ENCODE peak calls at places on chromosome 15, in ten cellular contexts. R is dorsolateral prefrontal cortex; M is activated CD4-positive, alpha-beta T cell treated with anti-CD3 and anti-CD28 coated beads for 36 hours; T is M059J; H is neural crest cell; W is midbrain; J is NCI-H1105 treated with DMSO at 0.1 percent for 48 hours; Z is GM20000; Q is stimulated activated CD4-positive, alpha-beta T cell treated with anti-CD3 and anti-CD28 coated beads, Interleukin-2, amount 100 ng/mL, for 48 hours; F is NCI-H2029. U is an unnamed sample.

GRCh38 chr15:57305009-57305408 is 71.3 kb upstream of the CGNL1 start:
- DNase-seq in Z (no peak), T (no peak), R (no peak), F (no peak), W (no peak), J (no peak), M (no peak), H (no peak), Q (no peak), U (no peak)

GRCh38 chr15:97728791-97729190 is 231.7 kb upstream of the ARRDC4 start:
- DNase-seq in M (no peak), F (no peak), W (peak), R (no peak), H (peak), Z (no peak), Q (no peak), J (no peak), T (no peak), U (no peak)

GRCh38 chr15:48381861-48382260 is 50.6 kb downstream of the DUT start:
- DNase-seq in R (no peak), T (no peak), Z (no peak), M (no peak), Q (no peak), W (no peak), H (no peak), F (no peak), J (no peak), U (no peak)

GRCh38 chr15:42155546-42156265 is 730 bp downstream of the PLA2G4F start:
- DNase-seq in R (no peak), J (no peak), H (no peak), Q (no peak), F (no peak), W (no peak), M (no peak), T (no peak), Z (no peak), U (peak)

GRCh38 chr15:98548172-98548971 is 100.0 kb upstream of the IGF1R start:
- DNase-seq in H (peak), T (peak), Z (no peak), Q (peak), R (peak), W (peak), F (no peak), M (peak), J (peak), U (no peak)

GRCh38 chr15:66098019-66098363 is 155.6 kb downstream of the MEGF11 start:
- DNase-seq in Q (no peak), R (no peak), T (no peak), W (no peak), M (no peak), H (no peak), F (no peak), J (no peak), Z (no peak), U (no peak)

GRCh38 chr15:61295239-61295638 is 66.1 kb upstream of the RORA start:
- DNase-seq in M (no peak), F (no peak), J (no peak), W (no peak), H (no peak), R (no peak), Z (no peak), Q (no peak), T (no peak), U (no peak)

GRCh38 chr15:58504674-58505234 is 73.0 kb downstream of the LIPC start:
- DNase-seq in Q (no peak), H (no peak), Z (no peak), R (no peak), W (no peak), F (no peak), J (no peak), T (no peak), M (no peak), U (no peak)

GRCh38 chr15:48440084-48440483 is 108.9 kb downstream of the DUT start:
- DNase-seq in R (no peak), M (no peak), F (no peak), H (no peak), Q (no peak), W (no peak), Z (no peak), T (no peak), J (no peak), U (no peak)

GRCh38 chr15:73601449-73602425 is 31.5 kb downstream of the NPTN start:
- DNase-seq in M (no peak), Q (no peak), T (peak), Z (no peak), R (peak), W (peak), H (no peak), J (no peak), F (no peak), U (no peak)

GRCh38 chr15:100256985-100257650 is 84.7 kb downstream of the ADAMTS17 start:
- DNase-seq in J (no peak), Z (no peak), R (no peak), Q (no peak), W (no peak), H (no peak), M (no peak), F (no peak), T (no peak), U (no peak)

GRCh38 chr15:57395292-57395691 is 19.0 kb downstream of the CGNL1 start:
- DNase-seq in Q (no peak), Z (no peak), J (no peak), W (peak), R (no peak), H (no peak), T (peak), F (no peak), M (no peak), U (no peak)

GRCh38 chr15:92763459-92763858 is 107.9 kb upstream of the FAM174B start:
- DNase-seq in M (no peak), F (no peak), Q (no peak), J (no peak), H (no peak), Z (peak), T (no peak), W (no peak), R (no peak), U (no peak)

GRCh38 chr15:52290329-52290728 is 5.3 kb downstream of the MYO5C start:
- DNase-seq in R (no peak), Z (peak), H (no peak), W (no peak), F (no peak), Q (no peak), T (no peak), M (no peak), J (no peak), U (no peak)

GRCh38 chr15:38401716-38402115 is 52.2 kb upstream of the FAM98B start:
- DNase-seq in W (no peak), M (no peak), H (no peak), R (no peak), Q (no peak), Z (no peak), T (no peak), F (no peak), J (no peak), U (no peak)

GRCh38 chr15:51024735-51025453 is 69.8 kb downstream of the TNFAIP8L3 start:
- DNase-seq in F (no peak), T (no peak), W (no peak), M (no peak), J (peak), Z (no peak), H (no peak), Q (no peak), R (no peak), U (no peak)

GRCh38 chr15:70707901-70708300 is 55.5 kb downstream of the UACA start:
- DNase-seq in R (no peak), Q (no peak), W (no peak), M (no peak), H (no peak), T (no peak), F (no peak), J (no peak), Z (no peak), U (no peak)

GRCh38 chr15:72421484-72421883 is 23.4 kb downstream of the TMEM202 start:
- DNase-seq in T (no peak), Z (no peak), J (no peak), F (no peak), Q (no peak), R (no peak), M (no peak), W (no peak), H (no peak), U (no peak)

GRCh38 chr15:41866263-41866703 is 27.6 kb downstream of the SPTBN5 start:
- DNase-seq in Q (no peak), W (no peak), R (no peak), Z (no peak), H (peak), T (no peak), J (no peak), F (no peak), M (no peak), U (peak)